ENCODE peak calls at places on chromosomes 7 and 10, in seven cellular contexts. M, H, V, D, B, W and C are unnamed samples.

GRCh38 chr10:14383266-14383665 is 52.5 kb upstream of the FRMD4A start:
- DNase-seq in M (no peak), H (no peak), V (peak; percentile 51), D (no peak), B (no peak), W (peak; percentile 40), C (no peak)

GRCh38 chr10:16182688-16183087 is 254.1 kb upstream of the PTER start:
- DNase-seq in M (no peak), H (no peak), V (no peak), D (no peak), B (no peak), W (no peak), C (peak; percentile 43)

GRCh38 chr10:128854965-128855364 is 612.1 kb upstream of the MGMT start:
- DNase-seq in M (peak; percentile 62), H (no peak), V (no peak), D (peak; percentile 69), B (peak; percentile 90), W (peak; percentile 84), C (peak; percentile 36)

GRCh38 chr7:50214141-50214670 is 90.3 kb upstream of the IKZF1 start:
- DNase-seq in M (no peak), H (no peak), V (no peak), D (no peak), B (no peak), W (no peak), C (no peak)

GRCh38 chr7:4143511-4144160 is 538.5 kb upstream of the FOXK1 start:
- DNase-seq in M (no peak), H (no peak), V (no peak), D (no peak), B (no peak), W (no peak), C (no peak)

GRCh38 chr10:546971-547590 is 142.4 kb downstream of the DIP2C start:
- DNase-seq in M (no peak), H (no peak), V (no peak), D (no peak), B (no peak), W (no peak), C (no peak)

GRCh38 chr10:69389827-69390490 is 26.8 kb downstream of the TACR2 start:
- DNase-seq in M (no peak), H (peak; percentile 51), V (peak; percentile 47), D (peak; percentile 31), B (peak; percentile 14), W (peak; percentile 25), C (no peak)

GRCh38 chr7:134811798-134812197 is 32.4 kb downstream of the CALD1 start:
- DNase-seq in M (no peak), H (no peak), V (peak; percentile 27), D (peak; percentile 59), B (no peak), W (no peak), C (no peak)

GRCh38 chr10:34076443-34076842 is 738.7 kb downstream of the PARD3 start:
- DNase-seq in M (no peak), H (no peak), V (no peak), D (no peak), B (no peak), W (no peak), C (no peak)

GRCh38 chr7:134701272-134701671 is 54.6 kb downstream of the BPGM start:
- DNase-seq in M (no peak), H (no peak), V (peak; percentile 69), D (no peak), B (no peak), W (peak; percentile 8), C (no peak)

GRCh38 chr10:62303922-62304321 is 35.3 kb upstream of the RTKN2 start:
- DNase-seq in M (no peak), H (no peak), V (no peak), D (no peak), B (no peak), W (no peak), C (no peak)

GRCh38 chr10:63497321-63497720 is 23.9 kb upstream of the REEP3 start:
- DNase-seq in M (no peak), H (no peak), V (no peak), D (no peak), B (no peak), W (no peak), C (no peak)